ENCODE peak calls at places on chromosomes 5 and 9, in eight cellular contexts. X is coronary artery; M is HAP-1; I is uterus; N is aorta; H is Panc1; K is CD8-positive, alpha-beta T cell; Q is SK-N-SH. O is an unnamed sample.

GRCh38 chr5:95422842-95423241 is 31.7 kb downstream of the FAM81B start:
- DNase-seq in X (no peak), M (no peak), I (no peak), N (no peak), H (no peak), K (no peak), Q (no peak), O (no peak)

GRCh38 chr5:178941361-178941760 is 363 bp downstream of the ZNF454 start:
- DNase-seq in X (no peak), M (no peak), I (peak), N (no peak), H (no peak), K (no peak), Q (no peak), O (no peak)

GRCh38 chr5:127536687-127537086 is 19.2 kb downstream of the PRRC1 start:
- DNase-seq in X (no peak), M (peak), I (no peak), N (no peak), H (no peak), K (no peak), Q (peak), O (no peak)

GRCh38 chr5:135753990-135754389 is 80.5 kb upstream of the SLC25A48 start:
- DNase-seq in X (no peak), M (no peak), I (no peak), N (no peak), H (no peak), K (no peak), Q (no peak), O (no peak)

GRCh38 chr5:98308960-98309359 is 464.5 kb upstream of the RGMB start:
- DNase-seq in X (no peak), M (no peak), I (no peak), N (no peak), H (no peak), K (no peak), Q (no peak), O (no peak)

GRCh38 chr5:106940986-106941385 is 729.8 kb downstream of the EFNA5 start:
- DNase-seq in X (no peak), M (no peak), I (no peak), N (no peak), H (peak), K (no peak), Q (no peak), O (no peak)

GRCh38 chr9:17761984-17762676 is 183.3 kb downstream of the SH3GL2 start:
- DNase-seq in X (no peak), M (no peak), I (no peak), N (no peak), H (no peak), K (no peak), Q (no peak), O (no peak)

GRCh38 chr9:1619915-1620705 is 395.0 kb upstream of the SMARCA2 start:
- DNase-seq in X (no peak), M (peak), I (no peak), N (no peak), H (no peak), K (no peak), Q (no peak), O (no peak)

GRCh38 chr9:135478858-135479468 is 619 bp upstream of the PPP1R26 start:
- DNase-seq in X (no peak), M (peak), I (no peak), N (peak), H (no peak), K (peak), Q (peak), O (no peak)
- H3K4me3 ChIP-seq in X (peak), M (peak), I (peak), N (peak), H (peak), K (no peak), Q (peak), O (no peak)

GRCh38 chr5:39178171-39178570 is 41.2 kb downstream of the FYB1 start:
- DNase-seq in X (no peak), M (no peak), I (no peak), N (no peak), H (no peak), K (no peak), Q (no peak), O (no peak)

GRCh38 chr5:39175273-39175955 is 43.9 kb downstream of the FYB1 start:
- DNase-seq in X (no peak), M (no peak), I (no peak), N (no peak), H (no peak), K (no peak), Q (no peak), O (no peak)

GRCh38 chr5:39177629-39177959 is 41.8 kb downstream of the FYB1 start:
- DNase-seq in X (no peak), M (no peak), I (no peak), N (no peak), H (no peak), K (no peak), Q (no peak), O (peak)

GRCh38 chr5:39176740-39177628 is 42.4 kb downstream of the FYB1 start:
- DNase-seq in X (no peak), M (no peak), I (no peak), N (no peak), H (no peak), K (no peak), Q (no peak), O (no peak)

DNA sequence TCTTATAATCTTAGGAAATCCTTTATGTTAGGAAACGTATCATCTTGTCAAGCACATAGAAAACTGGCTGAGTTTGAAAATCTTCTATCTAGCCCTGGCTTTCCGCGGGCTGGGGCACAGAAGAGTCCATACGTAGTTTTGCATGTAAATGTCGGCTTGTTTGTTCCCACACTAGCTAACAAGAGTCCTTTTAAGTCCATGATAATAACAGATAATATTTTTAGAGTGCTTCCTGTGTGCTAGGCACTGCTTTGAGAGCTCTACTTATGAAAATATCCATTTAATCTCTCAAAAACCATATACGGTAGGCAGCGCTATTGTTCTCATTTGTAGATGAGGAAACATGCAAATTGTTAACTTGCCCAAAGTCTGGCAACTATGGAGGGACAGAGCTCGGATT is 40.5 kb downstream of the FYB1 start:
- DNase-seq in X (no peak), M (no peak), I (no peak), N (no peak), H (no peak), K (peak), Q (no peak), O (no peak)
- H3K4me3 ChIP-seq in X (no peak), M (no peak), I (no peak), N (no peak), H (no peak), K (peak), Q (no peak), O (no peak)

DNA sequence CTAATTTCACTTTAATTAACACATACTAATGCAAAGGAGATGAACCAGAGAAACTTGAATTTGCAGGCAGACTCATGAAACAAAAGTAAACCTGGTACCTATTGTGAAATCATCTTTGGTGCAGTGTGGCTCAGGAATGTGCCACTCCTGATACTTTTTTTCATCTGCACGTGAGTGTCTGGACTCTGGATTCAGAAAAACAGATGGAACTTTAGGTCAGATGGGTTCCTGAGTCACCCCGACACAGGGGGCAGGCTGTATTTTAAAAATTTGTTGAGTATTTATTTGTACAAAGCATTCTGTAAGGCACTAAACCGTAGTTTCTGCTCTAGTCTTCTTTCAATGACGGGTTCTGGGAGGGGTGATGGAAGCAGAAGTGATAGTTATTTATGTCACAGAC is 52.2 kb upstream of the TUT7 start:
- DNase-seq in X (no peak), M (no peak), I (peak), N (no peak), H (no peak), K (no peak), Q (no peak), O (no peak)
- H3K4me3 ChIP-seq in X (no peak), M (no peak), I (no peak), N (no peak), H (no peak), K (no peak), Q (no peak), O (no peak)

GRCh38 chr9:68782546-68782945 is 77.5 kb downstream of the PIP5K1B start:
- DNase-seq in X (no peak), M (no peak), I (no peak), N (no peak), H (no peak), K (no peak), Q (no peak), O (no peak)
- H3K4me3 ChIP-seq in X (peak), M (no peak), I (no peak), N (peak), H (no peak), K (no peak), Q (no peak), O (no peak)